ENCODE peak calls at places on chromosomes 3 and 15, in four cellular contexts. I, U, V and L are unnamed samples.

GRCh38 chr15:71586463-71586862 is 223.9 kb upstream of the NR2E3 start:
- DNase-seq in I (no peak), U (no peak), V (no peak), L (no peak)

GRCh38 chr3:39962566-39962965 is 153.2 kb downstream of the MYRIP start:
- DNase-seq in I (peak; percentile 33), U (no peak), V (no peak), L (no peak)

GRCh38 chr3:55440406-55440708 is 46.7 kb downstream of the WNT5A start:
- DNase-seq in I (no peak), U (no peak), V (no peak), L (no peak)

GRCh38 chr15:101309436-101310162 is 14.6 kb upstream of the SNRPA1 start:
- DNase-seq in I (no peak), U (no peak), V (no peak), L (no peak)

GRCh38 chr3:57184516-57184915 is 15.3 kb downstream of the HESX1 start:
- DNase-seq in I (peak; percentile 50), U (no peak), V (no peak), L (no peak)

GRCh38 chr3:152474585-152474984 is 205.9 kb downstream of the MBNL1 start:
- DNase-seq in I (peak; percentile 85), U (peak; percentile 41), V (peak; percentile 82), L (peak; percentile 73)

GRCh38 chr3:37671926-37672325 is 189.8 kb upstream of the CTDSPL start:
- DNase-seq in I (no peak), U (no peak), V (no peak), L (no peak)

GRCh38 chr15:69114231-69114937 is 46.1 kb upstream of the GLCE start:
- DNase-seq in I (no peak), U (no peak), V (no peak), L (no peak)

GRCh38 chr3:176623751-176624150 is 573.5 kb downstream of the TBL1XR1 start:
- DNase-seq in I (no peak), U (no peak), V (no peak), L (no peak)

GRCh38 chr3:141949972-141950371 is 73.5 kb downstream of the ATP1B3 start:
- DNase-seq in I (no peak), U (peak; percentile 49), V (no peak), L (no peak)

GRCh38 chr3:20323307-20323927 is 137.4 kb upstream of the SGO1 start:
- DNase-seq in I (no peak), U (no peak), V (no peak), L (no peak)

GRCh38 chr3:178496911-178497310 is 39.3 kb upstream of the KCNMB2 start:
- DNase-seq in I (no peak), U (no peak), V (no peak), L (no peak)

GRCh38 chr15:81432179-81432578 is 58.2 kb upstream of the TMC3 start:
- DNase-seq in I (no peak), U (no peak), V (no peak), L (no peak)

GRCh38 chr3:169661567-169662214 is 1.8 kb downstream of the MECOM start:
- DNase-seq in I (no peak), U (peak; percentile 27), V (peak; percentile 14), L (no peak)

GRCh38 chr15:99951471-99951870 is 218.2 kb upstream of the LYSMD4 start:
- DNase-seq in I (peak; percentile 1), U (no peak), V (no peak), L (no peak)

GRCh38 chr3:155080692-155081091 is 573 bp downstream of the MME start:
- DNase-seq in I (no peak), U (no peak), V (no peak), L (no peak)

GRCh38 chr3:134311265-134311664 is 60.6 kb upstream of the RYK start:
- DNase-seq in I (peak; percentile 56), U (no peak), V (no peak), L (no peak)

GRCh38 chr3:79767194-79767952 is 425 bp downstream of the ROBO1 start:
- DNase-seq in I (no peak), U (no peak), V (no peak), L (no peak)

GRCh38 chr3:14467723-14468620 is 65.6 kb downstream of the SLC6A6 start:
- DNase-seq in I (peak; percentile 47), U (peak; percentile 43), V (peak; percentile 36), L (peak; percentile 53)

GRCh38 chr15:39300451-39301153 is 280.3 kb upstream of the THBS1 start:
- DNase-seq in I (peak; percentile 69), U (no peak), V (no peak), L (no peak)

GRCh38 chr3:65879372-65879771 is 159.3 kb downstream of the MAGI1 start:
- DNase-seq in I (no peak), U (no peak), V (no peak), L (no peak)

GRCh38 chr15:58457466-58457965 is 25.7 kb downstream of the LIPC start:
- DNase-seq in I (peak; percentile 95), U (peak; percentile 79), V (peak; percentile 88), L (peak; percentile 88)

GRCh38 chr3:165749817-165750216 is 87.4 kb downstream of the BCHE start:
- DNase-seq in I (peak; percentile 7), U (no peak), V (no peak), L (no peak)

GRCh38 chr3:48983096-48983495 is 6.9 kb upstream of the P4HTM start:
- DNase-seq in I (no peak), U (no peak), V (no peak), L (no peak)

GRCh38 chr3:49135499-49135898 is 2.6 kb upstream of the LAMB2 start:
- DNase-seq in I (no peak), U (no peak), V (no peak), L (no peak)

GRCh38 chr15:59536553-59536952 is 75.0 kb upstream of the GCNT3 start:
- DNase-seq in I (no peak), U (no peak), V (no peak), L (no peak)

GRCh38 chr3:171186383-171186782 is 159.9 kb upstream of the SLC2A2 start:
- DNase-seq in I (no peak), U (no peak), V (no peak), L (no peak)

GRCh38 chr3:31227152-31227581 is 305.6 kb upstream of the STT3B start:
- DNase-seq in I (no peak), U (no peak), V (peak; percentile 56), L (peak; percentile 91)

GRCh38 chr3:177337548-177338331 is 140.5 kb upstream of the TBL1XR1 start:
- DNase-seq in I (peak; percentile 93), U (peak; percentile 93), V (peak; percentile 91), L (peak; percentile 63)

GRCh38 chr3:188294823-188295487 is 141.0 kb downstream of the LPP start:
- DNase-seq in I (peak; percentile 96), U (no peak), V (no peak), L (no peak)

GRCh38 chr3:154310840-154311239 is 13.4 kb downstream of the DHX36 start:
- DNase-seq in I (peak; percentile 57), U (no peak), V (no peak), L (no peak)

GRCh38 chr3:140342668-140343067 is 335.2 kb upstream of the TRIM42 start:
- DNase-seq in I (no peak), U (no peak), V (no peak), L (no peak)

GRCh38 chr3:100364421-100364820 is 29.9 kb downstream of the NIT2 start:
- DNase-seq in I (no peak), U (no peak), V (no peak), L (no peak)

GRCh38 chr3:174206607-174207192 is 652.4 kb upstream of the NAALADL2 start:
- DNase-seq in I (no peak), U (no peak), V (no peak), L (no peak)

DNA sequence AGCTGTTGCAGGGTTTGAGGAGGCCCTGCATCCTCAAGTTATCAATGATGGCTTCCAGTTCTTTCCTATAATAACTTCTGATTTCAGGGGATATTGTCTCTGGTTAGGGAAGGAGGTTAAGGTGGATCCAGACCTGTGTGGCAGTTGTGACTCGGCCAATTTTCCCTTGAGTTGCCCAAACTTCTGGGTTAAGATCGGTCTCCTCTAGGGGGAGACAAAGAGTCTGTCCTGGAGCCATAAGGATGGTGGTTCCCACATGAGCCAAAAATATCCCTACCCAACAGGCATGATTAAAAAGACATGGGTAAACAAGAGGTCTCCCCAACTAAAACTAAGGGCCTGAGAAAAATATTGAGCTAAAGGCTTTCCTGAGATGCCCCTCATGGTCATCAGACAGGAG is 227.5 kb upstream of the MDFIC2 start:
- DNase-seq in I (no peak), U (no peak), V (peak; percentile 16), L (peak; percentile 22)
- TF ChIP-seq CTCF in I (peak; percentile 30), U (no peak), V (peak; percentile 28), L (peak; percentile 49)

GRCh38 chr3:147361671-147362420 is 44.5 kb downstream of the ZIC4 start:
- DNase-seq in I (peak; percentile 22), U (peak; percentile 65), V (peak; percentile 66), L (peak; percentile 58)
- TF ChIP-seq CTCF in I (peak; percentile 67), U (peak; percentile 52), V (peak; percentile 71), L (peak; percentile 64)

DNA sequence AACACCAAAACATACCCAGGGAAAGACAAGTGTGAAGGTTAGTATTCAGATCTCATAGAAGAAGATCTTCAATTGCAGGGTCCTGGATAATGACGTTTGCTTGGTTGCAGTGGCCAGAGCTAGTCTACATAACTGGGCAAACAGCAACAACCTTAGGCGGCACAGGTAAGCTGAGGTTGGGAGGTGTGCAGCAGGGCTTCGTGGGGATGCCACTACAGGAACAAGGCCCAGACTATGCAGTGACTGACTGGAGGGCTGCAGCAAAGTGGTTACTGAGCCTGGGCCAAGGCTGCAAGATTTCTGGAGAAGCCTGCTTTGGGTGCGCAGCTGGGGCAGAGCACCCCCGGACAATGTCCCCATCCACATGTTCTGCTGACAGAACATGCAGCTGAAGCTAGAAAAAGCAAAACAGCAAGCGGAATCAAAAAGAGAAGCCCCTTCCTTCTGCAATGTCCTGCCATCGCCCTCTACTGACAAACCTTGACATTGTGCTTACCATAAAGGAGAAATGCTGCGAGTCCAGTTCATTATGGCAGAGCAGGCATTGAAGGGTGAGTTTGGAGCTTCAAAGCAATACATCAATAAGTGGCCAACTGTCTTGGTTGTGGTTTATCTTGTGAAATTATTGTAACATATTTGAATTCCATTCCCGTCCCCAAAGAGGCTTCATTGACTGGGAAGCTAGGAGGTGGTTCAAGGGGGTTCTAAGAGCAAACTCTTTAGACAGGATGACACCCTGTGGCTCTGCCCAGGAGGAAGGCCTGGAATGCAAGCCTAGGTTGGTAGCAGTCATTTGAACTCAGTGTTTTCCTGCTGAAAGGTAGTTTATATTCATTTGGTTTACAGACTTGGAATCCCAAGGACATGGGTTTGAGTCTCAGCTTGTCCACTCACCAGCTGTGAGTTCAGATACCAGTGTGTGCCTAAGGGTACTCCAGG is 217.0 kb downstream of the PDCD6IP start:
- DNase-seq in I (peak; percentile 53), U (peak; percentile 24), V (peak; percentile 34), L (peak; percentile 45)
- TF ChIP-seq CTCF in I (peak; percentile 57), U (peak; percentile 17), V (no peak), L (peak; percentile 43)

DNA sequence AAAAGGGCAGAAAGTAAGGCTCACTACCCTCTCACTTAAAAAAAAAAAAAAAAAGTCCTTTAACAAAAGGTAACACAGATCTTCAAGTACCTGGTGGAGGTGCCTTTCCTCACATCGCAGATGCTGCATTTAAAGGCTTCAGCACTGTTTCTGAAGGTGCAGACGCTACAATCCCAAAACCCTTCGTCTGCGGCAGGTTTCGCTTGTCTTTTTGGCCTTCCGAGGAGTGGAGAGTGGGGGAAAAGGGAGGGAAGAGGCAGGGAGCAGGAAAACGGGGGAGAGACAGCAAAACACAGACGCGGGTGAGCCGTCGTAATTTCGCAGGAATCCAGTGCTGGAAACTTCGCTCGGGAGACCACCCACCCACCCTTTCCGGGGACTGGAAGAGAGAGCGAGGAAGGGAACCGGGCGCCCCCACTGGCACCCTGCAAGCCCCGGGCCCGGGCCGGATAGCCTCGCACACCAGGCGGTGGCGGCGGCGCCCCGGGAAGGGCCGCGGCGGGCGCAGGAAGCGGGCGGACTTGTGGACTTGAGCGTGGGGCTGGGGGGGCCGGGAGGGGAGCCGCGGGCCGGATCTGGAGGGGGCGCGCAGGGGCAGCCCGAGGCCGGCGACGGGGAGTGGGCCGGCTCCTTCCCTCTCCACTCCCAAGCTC is 401.7 kb downstream of the SHQ1 start:
- DNase-seq in I (peak; percentile 28), U (peak; percentile 22), V (peak; percentile 34), L (no peak)
- TF ChIP-seq CTCF in I (no peak), U (no peak), V (no peak), L (peak; percentile 6)

GRCh38 chr3:481680-482079 is 285.1 kb downstream of the CHL1 start:
- DNase-seq in I (peak; percentile 6), U (no peak), V (peak; percentile 11), L (peak; percentile 2)
- TF ChIP-seq CTCF in I (peak; percentile 22), U (no peak), V (peak; percentile 23), L (peak; percentile 20)